ENCODE peak calls at places on chromosomes 1 and 21, in five cellular contexts. B is left ventricle myocardium superior; T is activated CD4-positive, alpha-beta T cell treated with anti-CD3 and anti-CD28 coated beads for 24 hours; A is NCI-H460; O is keratinocyte. R is an unnamed sample.

GRCh38 chr1:212470059-212470458 is 37.3 kb downstream of the NENF start:
- DNase-seq in T (no peak), O (peak; percentile 96), A (peak; percentile 77), B (peak; percentile 76), R (no peak)

GRCh38 chr21:42084079-42084478 is 13.0 kb downstream of the UMODL1 start:
- DNase-seq in O (no peak), B (no peak), A (no peak), T (no peak), R (no peak)

GRCh38 chr21:16376673-16377072 is 646.9 kb downstream of the USP25 start:
- DNase-seq in B (no peak), T (no peak), A (no peak), O (no peak), R (no peak)

GRCh38 chr1:20787100-20787774 is at the start of gene HP1BP3:
- DNase-seq in O (no peak), T (peak; percentile 57), A (peak; percentile 31), B (peak; percentile 91), R (peak; percentile 68)

GRCh38 chr1:184069675-184070074 is 18.1 kb downstream of the TSEN15 start:
- DNase-seq in B (no peak), A (no peak), T (no peak), O (no peak), R (no peak)

GRCh38 chr1:114535401-114535800 is 24.4 kb upstream of the TRIM33 start:
- DNase-seq in A (no peak), O (no peak), B (no peak), T (no peak), R (no peak)

GRCh38 chr1:94471271-94471670 is 53.1 kb downstream of the ABCD3 start:
- DNase-seq in B (no peak), T (no peak), O (no peak), A (no peak), R (no peak)

GRCh38 chr1:33257759-33258712 is 1.7 kb downstream of the ZNF362 start:
- DNase-seq in B (no peak), A (no peak), O (no peak), T (no peak), R (no peak)

GRCh38 chr1:183859865-183860264 is 54.9 kb downstream of the RGL1 start:
- DNase-seq in O (no peak), B (no peak), T (no peak), A (no peak), R (no peak)